ENCODE peak calls at places on chromosomes 5 and 9, in eight cellular contexts. J is activated T-cell treated with anti-CD3 and anti-CD28 coated beads, Interleukin-2, amount 50 U/mL, for 72 hours; U is CD8-positive, alpha-beta memory T cell; L is left lung; K is endothelial cell; A is heart left ventricle; H is left colon; M is ACHN. W is an unnamed sample.

GRCh38 chr5:91190333-91190680 is 192.8 kb downstream of the ARRDC3 start:
- DNase-seq in J (no peak), U (no peak), L (no peak), K (no peak), A (no peak), H (no peak), M (no peak), W (no peak)

GRCh38 chr5:103804714-103805113 is 242.1 kb upstream of the NUDT12 start:
- DNase-seq in J (no peak), U (no peak), L (no peak), K (no peak), A (no peak), H (no peak), M (no peak), W (no peak)

GRCh38 chr9:112446518-112446917 is 40.1 kb upstream of the KIAA1958 start:
- DNase-seq in J (no peak), U (no peak), L (no peak), K (no peak), A (no peak), H (no peak), M (no peak), W (no peak)

GRCh38 chr5:140345919-140346347 is 470 bp downstream of the HBEGF start:
- DNase-seq in J (peak; percentile 29), U (no peak), L (peak; percentile 91), K (peak; percentile 62), A (peak; percentile 87), H (peak; percentile 59), M (peak; percentile 49), W (no peak)

GRCh38 chr9:2745560-2746380 is 28.5 kb downstream of the KCNV2 start:
- DNase-seq in J (no peak), U (no peak), L (no peak), K (no peak), A (no peak), H (no peak), M (no peak), W (no peak)

GRCh38 chr9:129078691-129079503 is 2.0 kb upstream of the DOLPP1 start:
- DNase-seq in J (no peak), U (no peak), L (no peak), K (no peak), A (no peak), H (peak; percentile 80), M (no peak), W (no peak)

GRCh38 chr5:32735512-32735911 is 24.4 kb downstream of the NPR3 start:
- DNase-seq in J (no peak), U (no peak), L (no peak), K (no peak), A (no peak), H (no peak), M (no peak), W (no peak)

GRCh38 chr5:133967715-133968056 is 739 bp downstream of the C5orf15 start:
- DNase-seq in J (peak; percentile 15), U (peak; percentile 11), L (no peak), K (peak; percentile 13), A (no peak), H (peak; percentile 38), M (peak; percentile 59), W (no peak)

GRCh38 chr5:35876922-35877321 is 20.2 kb downstream of the IL7R start:
- DNase-seq in J (no peak), U (no peak), L (no peak), K (no peak), A (no peak), H (peak; percentile 33), M (peak; percentile 3), W (no peak)

GRCh38 chr5:72855821-72856220 is 39.4 kb downstream of the TNPO1 start:
- DNase-seq in J (no peak), U (no peak), L (no peak), K (no peak), A (no peak), H (no peak), M (no peak), W (no peak)

GRCh38 chr9:136944094-136944518 is 432 bp downstream of the FBXW5 start:
- DNase-seq in J (no peak), U (peak; percentile 30), L (no peak), K (no peak), A (no peak), H (no peak), M (peak; percentile 54), W (no peak)

GRCh38 chr5:141878186-141878770 is at the start of gene PCDH1:
- DNase-seq in J (peak; percentile 30), U (no peak), L (peak; percentile 82), K (peak; percentile 50), A (peak; percentile 53), H (peak; percentile 69), M (peak; percentile 28), W (no peak)

GRCh38 chr9:694499-695154 is 146.9 kb upstream of the DMRT1 start:
- DNase-seq in J (no peak), U (no peak), L (no peak), K (no peak), A (peak; percentile 35), H (no peak), M (peak; percentile 81), W (no peak)

GRCh38 chr9:129414377-129415021 is 206.4 kb downstream of the C9orf50 start:
- DNase-seq in J (peak; percentile 24), U (peak; percentile 58), L (peak; percentile 79), K (no peak), A (peak; percentile 62), H (no peak), M (peak; percentile 22), W (no peak)

GRCh38 chr5:174210927-174211326 is 165.4 kb downstream of the NSG2 start:
- DNase-seq in J (no peak), U (no peak), L (no peak), K (no peak), A (no peak), H (no peak), M (no peak), W (no peak)

GRCh38 chr5:78586251-78586650 is 62.3 kb downstream of the LHFPL2 start:
- DNase-seq in J (no peak), U (no peak), L (no peak), K (no peak), A (no peak), H (no peak), M (peak; percentile 85), W (no peak)

GRCh38 chr9:137544176-137544755 is 5.9 kb downstream of the PNPLA7 start:
- DNase-seq in J (no peak), U (no peak), L (no peak), K (no peak), A (no peak), H (no peak), M (no peak), W (no peak)

GRCh38 chr9:136538599-136539426 is 7.0 kb downstream of the NOTCH1 start:
- DNase-seq in J (peak; percentile 81), U (peak; percentile 74), L (no peak), K (no peak), A (peak; percentile 74), H (peak; percentile 82), M (no peak), W (no peak)

GRCh38 chr5:179620703-179621350 is 2.6 kb downstream of the HNRNPH1 start:
- DNase-seq in J (no peak), U (no peak), L (no peak), K (no peak), A (no peak), H (no peak), M (no peak), W (no peak)

GRCh38 chr9:107039546-107039945 is 176.6 kb downstream of the ZNF462 start:
- DNase-seq in J (no peak), U (no peak), L (no peak), K (no peak), A (no peak), H (no peak), M (no peak), W (no peak)

GRCh38 chr9:105444130-105444529 is 3.7 kb upstream of the FSD1L start:
- DNase-seq in J (no peak), U (no peak), L (no peak), K (no peak), A (no peak), H (no peak), M (no peak), W (no peak)

GRCh38 chr5:138177936-138178515 is 404 bp downstream of the BRD8 start:
- DNase-seq in J (peak; percentile 36), U (no peak), L (no peak), K (peak; percentile 7), A (peak; percentile 29), H (no peak), M (peak; percentile 18), W (no peak)

GRCh38 chr5:86175224-86175623 is 442.5 kb upstream of the COX7C start:
- DNase-seq in J (peak; percentile 4), U (no peak), L (no peak), K (no peak), A (no peak), H (no peak), M (no peak), W (no peak)

GRCh38 chr9:123820139-123820538 is 109.8 kb downstream of the DENND1A start:
- DNase-seq in J (no peak), U (no peak), L (no peak), K (no peak), A (no peak), H (no peak), M (no peak), W (no peak)

GRCh38 chr5:41445937-41446563 is 64.4 kb downstream of the PLCXD3 start:
- DNase-seq in J (no peak), U (no peak), L (no peak), K (no peak), A (no peak), H (no peak), M (no peak), W (no peak)

GRCh38 chr9:101711330-101711941 is 27.0 kb downstream of the GRIN3A start:
- DNase-seq in J (peak; percentile 35), U (peak; percentile 11), L (no peak), K (peak; percentile 49), A (no peak), H (no peak), M (peak; percentile 38), W (no peak)

GRCh38 chr5:131677115-131677514 is 42.1 kb upstream of the RAPGEF6 start:
- DNase-seq in J (no peak), U (no peak), L (no peak), K (no peak), A (no peak), H (no peak), M (no peak), W (no peak)

GRCh38 chr5:156432830-156433105 is 105.8 kb downstream of the SGCD start:
- DNase-seq in J (no peak), U (no peak), L (no peak), K (no peak), A (no peak), H (no peak), M (no peak), W (no peak)

GRCh38 chr9:106072421-106072820 is 378.1 kb downstream of the TMEM38B start:
- DNase-seq in J (no peak), U (no peak), L (no peak), K (no peak), A (no peak), H (no peak), M (no peak), W (no peak)

GRCh38 chr5:6712136-6712581 is 1.1 kb upstream of the TENT4A start:
- DNase-seq in J (peak; percentile 63), U (peak; percentile 46), L (peak; percentile 88), K (peak; percentile 49), A (peak; percentile 58), H (peak; percentile 44), M (peak; percentile 68), W (no peak)

GRCh38 chr9:132249123-132249522 is 87.3 kb downstream of the NTNG2 start:
- DNase-seq in J (no peak), U (no peak), L (peak; percentile 83), K (no peak), A (peak; percentile 64), H (no peak), M (no peak), W (no peak)

GRCh38 chr9:15420796-15421195 is 1.9 kb upstream of the SNAPC3 start:
- DNase-seq in J (no peak), U (no peak), L (no peak), K (no peak), A (no peak), H (no peak), M (no peak), W (no peak)

GRCh38 chr9:131627326-131627845 is 82.1 kb downstream of the PRRT1B start:
- DNase-seq in J (no peak), U (no peak), L (no peak), K (no peak), A (no peak), H (no peak), M (no peak), W (no peak)

GRCh38 chr9:121269030-121269887 is 1.3 kb downstream of the GSN start:
- DNase-seq in J (no peak), U (no peak), L (no peak), K (no peak), A (no peak), H (peak; percentile 70), M (no peak), W (no peak)